ENCODE peak calls at places on chromosomes 11 and 22, in five cellular contexts. One of them, this sample, is unnamed.

GRCh38 chr11:66479741-66480115 is 506 bp upstream of the DPP3 start:
- DNase-seq in stimulated activated CD8-positive, alpha-beta memory T cell treated with anti-CD3 and anti-CD28 coated beads, Interleukin-4, amount 100 ng/mL, for 24 hours: no peak
- DNase-seq in astrocyte of the cerebellum: no peak
- DNase-seq in SW480: no peak
- DNase-seq in DMS153: no peak
- DNase-seq in this sample: peak

GRCh38 chr11:20089796-20090653 is 70.2 kb downstream of the DBX1 start:
- DNase-seq in stimulated activated CD8-positive, alpha-beta memory T cell treated with anti-CD3 and anti-CD28 coated beads, Interleukin-4, amount 100 ng/mL, for 24 hours: no peak
- DNase-seq in astrocyte of the cerebellum: no peak
- DNase-seq in SW480: no peak
- DNase-seq in DMS153: peak
- DNase-seq in this sample: peak

GRCh38 chr22:19086417-19086816 is 35.8 kb downstream of the DGCR2 start:
- DNase-seq in stimulated activated CD8-positive, alpha-beta memory T cell treated with anti-CD3 and anti-CD28 coated beads, Interleukin-4, amount 100 ng/mL, for 24 hours: no peak
- DNase-seq in astrocyte of the cerebellum: no peak
- DNase-seq in SW480: no peak
- DNase-seq in DMS153: no peak
- DNase-seq in this sample: no peak

GRCh38 chr11:11105361-11105760 is 247.5 kb upstream of the ZBED5 start:
- DNase-seq in stimulated activated CD8-positive, alpha-beta memory T cell treated with anti-CD3 and anti-CD28 coated beads, Interleukin-4, amount 100 ng/mL, for 24 hours: no peak
- DNase-seq in astrocyte of the cerebellum: no peak
- DNase-seq in SW480: no peak
- DNase-seq in DMS153: no peak
- DNase-seq in this sample: no peak

GRCh38 chr11:118882489-118882888 is 1.2 kb upstream of the CXCR5 start:
- DNase-seq in stimulated activated CD8-positive, alpha-beta memory T cell treated with anti-CD3 and anti-CD28 coated beads, Interleukin-4, amount 100 ng/mL, for 24 hours: no peak
- DNase-seq in astrocyte of the cerebellum: no peak
- DNase-seq in SW480: no peak
- DNase-seq in DMS153: no peak
- DNase-seq in this sample: no peak

GRCh38 chr11:118606157-118606843 is 1.1 kb upstream of the PHLDB1 start:
- DNase-seq in stimulated activated CD8-positive, alpha-beta memory T cell treated with anti-CD3 and anti-CD28 coated beads, Interleukin-4, amount 100 ng/mL, for 24 hours: no peak
- DNase-seq in astrocyte of the cerebellum: no peak
- DNase-seq in SW480: no peak
- DNase-seq in DMS153: no peak
- DNase-seq in this sample: no peak

GRCh38 chr22:49517211-49517610 is 310.5 kb downstream of the BRD1 start:
- DNase-seq in stimulated activated CD8-positive, alpha-beta memory T cell treated with anti-CD3 and anti-CD28 coated beads, Interleukin-4, amount 100 ng/mL, for 24 hours: no peak
- DNase-seq in astrocyte of the cerebellum: no peak
- DNase-seq in SW480: no peak
- DNase-seq in DMS153: no peak
- DNase-seq in this sample: no peak

GRCh38 chr11:128956401-128957203 is 13.9 kb upstream of the TP53AIP1 start:
- DNase-seq in stimulated activated CD8-positive, alpha-beta memory T cell treated with anti-CD3 and anti-CD28 coated beads, Interleukin-4, amount 100 ng/mL, for 24 hours: no peak
- DNase-seq in astrocyte of the cerebellum: peak
- DNase-seq in SW480: peak
- DNase-seq in DMS153: peak
- DNase-seq in this sample: peak

GRCh38 chr11:14539867-14540475 is 19.8 kb upstream of the PSMA1 start:
- DNase-seq in stimulated activated CD8-positive, alpha-beta memory T cell treated with anti-CD3 and anti-CD28 coated beads, Interleukin-4, amount 100 ng/mL, for 24 hours: no peak
- DNase-seq in astrocyte of the cerebellum: no peak
- DNase-seq in SW480: no peak
- DNase-seq in DMS153: no peak
- DNase-seq in this sample: no peak

This sample was measured in NCI-H1092.